ENCODE peak calls at places on chromosomes 11 and 22, in ten cellular contexts. One of them, this sample, is unnamed.

GRCh38 chr22:44358723-44359440 is 46.1 kb upstream of the SHISAL1 start:
- DNase-seq in CD4-positive, alpha-beta memory T cell: no peak
- DNase-seq in lower lobe of right lung: peak
- DNase-seq in A549: no peak
- DNase-seq in mesenchymal stem cell: no peak
- DNase-seq in GM23248: no peak
- DNase-seq in heart left ventricle: peak
- DNase-seq in IMR-90: no peak
- DNase-seq in colonic mucosa: no peak
- DNase-seq in adrenal gland: no peak
- DNase-seq in this sample: no peak

GRCh38 chr11:122978303-122978620 is 3.4 kb downstream of the BSX start:
- DNase-seq in CD4-positive, alpha-beta memory T cell: no peak
- DNase-seq in lower lobe of right lung: no peak
- DNase-seq in A549: no peak
- DNase-seq in mesenchymal stem cell: no peak
- DNase-seq in GM23248: no peak
- DNase-seq in heart left ventricle: no peak
- DNase-seq in IMR-90: no peak
- DNase-seq in colonic mucosa: no peak
- DNase-seq in adrenal gland: no peak
- DNase-seq in this sample: no peak

GRCh38 chr11:126334665-126335462 is 20.6 kb upstream of the ST3GAL4 start:
- DNase-seq in CD4-positive, alpha-beta memory T cell: no peak
- DNase-seq in lower lobe of right lung: no peak
- DNase-seq in A549: no peak
- DNase-seq in mesenchymal stem cell: peak
- DNase-seq in GM23248: peak
- DNase-seq in heart left ventricle: no peak
- DNase-seq in IMR-90: peak
- DNase-seq in colonic mucosa: no peak
- DNase-seq in adrenal gland: no peak
- DNase-seq in this sample: peak

GRCh38 chr11:125990244-125990643 is 44.4 kb downstream of the VSIG10L2 start:
- DNase-seq in CD4-positive, alpha-beta memory T cell: no peak
- DNase-seq in lower lobe of right lung: no peak
- DNase-seq in A549: no peak
- DNase-seq in mesenchymal stem cell: peak
- DNase-seq in GM23248: peak
- DNase-seq in heart left ventricle: peak
- DNase-seq in IMR-90: peak
- DNase-seq in colonic mucosa: no peak
- DNase-seq in adrenal gland: no peak
- DNase-seq in this sample: peak

GRCh38 chr11:6387811-6388599 is 2.3 kb upstream of the SMPD1 start:
- DNase-seq in CD4-positive, alpha-beta memory T cell: no peak
- DNase-seq in lower lobe of right lung: no peak
- DNase-seq in A549: no peak
- DNase-seq in mesenchymal stem cell: peak
- DNase-seq in GM23248: peak
- DNase-seq in heart left ventricle: no peak
- DNase-seq in IMR-90: peak
- DNase-seq in colonic mucosa: peak
- DNase-seq in adrenal gland: no peak
- DNase-seq in this sample: no peak

GRCh38 chr11:94658888-94659287 is 91.7 kb downstream of the PIWIL4 start:
- DNase-seq in CD4-positive, alpha-beta memory T cell: no peak
- DNase-seq in lower lobe of right lung: no peak
- DNase-seq in A549: no peak
- DNase-seq in mesenchymal stem cell: no peak
- DNase-seq in GM23248: no peak
- DNase-seq in heart left ventricle: no peak
- DNase-seq in IMR-90: no peak
- DNase-seq in colonic mucosa: no peak
- DNase-seq in adrenal gland: no peak
- DNase-seq in this sample: no peak

GRCh38 chr11:7204778-7205177 is 46.9 kb upstream of the SYT9 start:
- DNase-seq in CD4-positive, alpha-beta memory T cell: no peak
- DNase-seq in lower lobe of right lung: no peak
- DNase-seq in A549: no peak
- DNase-seq in mesenchymal stem cell: peak
- DNase-seq in GM23248: peak
- DNase-seq in heart left ventricle: no peak
- DNase-seq in IMR-90: no peak
- DNase-seq in colonic mucosa: no peak
- DNase-seq in adrenal gland: no peak
- DNase-seq in this sample: peak

GRCh38 chr11:19690885-19691284 is 21.8 kb upstream of the NAV2 start:
- DNase-seq in CD4-positive, alpha-beta memory T cell: no peak
- DNase-seq in lower lobe of right lung: no peak
- DNase-seq in A549: no peak
- DNase-seq in mesenchymal stem cell: no peak
- DNase-seq in GM23248: no peak
- DNase-seq in heart left ventricle: no peak
- DNase-seq in IMR-90: no peak
- DNase-seq in colonic mucosa: no peak
- DNase-seq in adrenal gland: no peak
- DNase-seq in this sample: no peak

GRCh38 chr11:122095950-122096942 is 19.8 kb downstream of the BLID start:
- DNase-seq in CD4-positive, alpha-beta memory T cell: no peak
- DNase-seq in lower lobe of right lung: no peak
- DNase-seq in A549: no peak
- DNase-seq in mesenchymal stem cell: peak
- DNase-seq in GM23248: peak
- DNase-seq in heart left ventricle: no peak
- DNase-seq in IMR-90: peak
- DNase-seq in colonic mucosa: no peak
- DNase-seq in adrenal gland: no peak
- DNase-seq in this sample: no peak

GRCh38 chr22:27097481-27097880 is 440.1 kb downstream of the MIAT start:
- DNase-seq in CD4-positive, alpha-beta memory T cell: no peak
- DNase-seq in lower lobe of right lung: no peak
- DNase-seq in A549: no peak
- DNase-seq in mesenchymal stem cell: no peak
- DNase-seq in GM23248: no peak
- DNase-seq in heart left ventricle: no peak
- DNase-seq in IMR-90: no peak
- DNase-seq in colonic mucosa: no peak
- DNase-seq in adrenal gland: no peak
- DNase-seq in this sample: no peak

GRCh38 chr11:95512682-95513081 is 276.9 kb downstream of the FAM76B start:
- DNase-seq in CD4-positive, alpha-beta memory T cell: no peak
- DNase-seq in lower lobe of right lung: no peak
- DNase-seq in A549: peak
- DNase-seq in mesenchymal stem cell: peak
- DNase-seq in GM23248: peak
- DNase-seq in heart left ventricle: peak
- DNase-seq in IMR-90: peak
- DNase-seq in colonic mucosa: peak
- DNase-seq in adrenal gland: peak
- DNase-seq in this sample: peak

GRCh38 chr22:40196628-40197027 is 18.9 kb downstream of the TNRC6B start:
- DNase-seq in CD4-positive, alpha-beta memory T cell: no peak
- DNase-seq in lower lobe of right lung: no peak
- DNase-seq in A549: peak
- DNase-seq in mesenchymal stem cell: peak
- DNase-seq in GM23248: peak
- DNase-seq in heart left ventricle: no peak
- DNase-seq in IMR-90: peak
- DNase-seq in colonic mucosa: no peak
- DNase-seq in adrenal gland: peak
- DNase-seq in this sample: peak

GRCh38 chr11:93741882-93742226 is 382 bp downstream of the C11orf54 start:
- DNase-seq in CD4-positive, alpha-beta memory T cell: no peak
- DNase-seq in lower lobe of right lung: no peak
- DNase-seq in A549: peak
- DNase-seq in mesenchymal stem cell: peak
- DNase-seq in GM23248: peak
- DNase-seq in heart left ventricle: no peak
- DNase-seq in IMR-90: peak
- DNase-seq in colonic mucosa: peak
- DNase-seq in adrenal gland: peak
- DNase-seq in this sample: no peak

GRCh38 chr11:68549789-68550484 is 89.4 kb downstream of the PPP6R3 start:
- DNase-seq in CD4-positive, alpha-beta memory T cell: no peak
- DNase-seq in lower lobe of right lung: no peak
- DNase-seq in A549: no peak
- DNase-seq in mesenchymal stem cell: no peak
- DNase-seq in GM23248: peak
- DNase-seq in heart left ventricle: no peak
- DNase-seq in IMR-90: no peak
- DNase-seq in colonic mucosa: no peak
- DNase-seq in adrenal gland: no peak
- DNase-seq in this sample: peak

GRCh38 chr11:34313099-34313517 is 44.7 kb downstream of the ABTB2 start:
- DNase-seq in CD4-positive, alpha-beta memory T cell: peak
- DNase-seq in lower lobe of right lung: no peak
- DNase-seq in A549: no peak
- DNase-seq in mesenchymal stem cell: no peak
- DNase-seq in GM23248: peak
- DNase-seq in heart left ventricle: peak
- DNase-seq in IMR-90: no peak
- DNase-seq in colonic mucosa: no peak
- DNase-seq in adrenal gland: no peak
- DNase-seq in this sample: no peak

GRCh38 chr11:34308049-34308692 is 49.6 kb downstream of the ABTB2 start:
- DNase-seq in CD4-positive, alpha-beta memory T cell: no peak
- DNase-seq in lower lobe of right lung: no peak
- DNase-seq in A549: no peak
- DNase-seq in mesenchymal stem cell: no peak
- DNase-seq in GM23248: peak
- DNase-seq in heart left ventricle: no peak
- DNase-seq in IMR-90: peak
- DNase-seq in colonic mucosa: no peak
- DNase-seq in adrenal gland: no peak
- DNase-seq in this sample: no peak

GRCh38 chr11:34311126-34311525 is 46.7 kb downstream of the ABTB2 start:
- DNase-seq in CD4-positive, alpha-beta memory T cell: no peak
- DNase-seq in lower lobe of right lung: no peak
- DNase-seq in A549: no peak
- DNase-seq in mesenchymal stem cell: no peak
- DNase-seq in GM23248: no peak
- DNase-seq in heart left ventricle: peak
- DNase-seq in IMR-90: no peak
- DNase-seq in colonic mucosa: no peak
- DNase-seq in adrenal gland: no peak
- DNase-seq in this sample: no peak

GRCh38 chr11:34308821-34309585 is 48.8 kb downstream of the ABTB2 start:
- DNase-seq in CD4-positive, alpha-beta memory T cell: no peak
- DNase-seq in lower lobe of right lung: peak
- DNase-seq in A549: no peak
- DNase-seq in mesenchymal stem cell: no peak
- DNase-seq in GM23248: peak
- DNase-seq in heart left ventricle: no peak
- DNase-seq in IMR-90: no peak
- DNase-seq in colonic mucosa: no peak
- DNase-seq in adrenal gland: no peak
- DNase-seq in this sample: no peak

GRCh38 chr11:34309970-34310369 is 47.8 kb downstream of the ABTB2 start:
- DNase-seq in CD4-positive, alpha-beta memory T cell: no peak
- DNase-seq in lower lobe of right lung: no peak
- DNase-seq in A549: no peak
- DNase-seq in mesenchymal stem cell: no peak
- DNase-seq in GM23248: no peak
- DNase-seq in heart left ventricle: no peak
- DNase-seq in IMR-90: no peak
- DNase-seq in colonic mucosa: no peak
- DNase-seq in adrenal gland: no peak
- DNase-seq in this sample: no peak
- H3K27ac ChIP-seq in CD4-positive, alpha-beta memory T cell: no peak
- H3K27ac ChIP-seq in lower lobe of right lung: no peak
- H3K27ac ChIP-seq in A549: no peak
- H3K27ac ChIP-seq in mesenchymal stem cell: no peak
- H3K27ac ChIP-seq in GM23248: no peak
- H3K27ac ChIP-seq in heart left ventricle: no peak
- H3K27ac ChIP-seq in IMR-90: no peak
- H3K27ac ChIP-seq in colonic mucosa: no peak
- H3K27ac ChIP-seq in adrenal gland: no peak
- H3K27ac ChIP-seq in this sample: no peak

GRCh38 chr22:24494182-24494534 is 974 bp upstream of the UPB1 start:
- DNase-seq in CD4-positive, alpha-beta memory T cell: no peak
- DNase-seq in lower lobe of right lung: no peak
- DNase-seq in A549: no peak
- DNase-seq in mesenchymal stem cell: no peak
- DNase-seq in GM23248: no peak
- DNase-seq in heart left ventricle: no peak
- DNase-seq in IMR-90: no peak
- DNase-seq in colonic mucosa: no peak
- DNase-seq in adrenal gland: no peak
- DNase-seq in this sample: no peak
- H3K4me3 ChIP-seq in CD4-positive, alpha-beta memory T cell: no peak
- H3K4me3 ChIP-seq in lower lobe of right lung: peak
- H3K4me3 ChIP-seq in A549: no peak
- H3K4me3 ChIP-seq in mesenchymal stem cell: peak
- H3K4me3 ChIP-seq in GM23248: peak
- H3K4me3 ChIP-seq in heart left ventricle: peak
- H3K4me3 ChIP-seq in IMR-90: no peak
- H3K4me3 ChIP-seq in colonic mucosa: no peak
- H3K4me3 ChIP-seq in adrenal gland: no peak
- H3K4me3 ChIP-seq in this sample: peak

DNA sequence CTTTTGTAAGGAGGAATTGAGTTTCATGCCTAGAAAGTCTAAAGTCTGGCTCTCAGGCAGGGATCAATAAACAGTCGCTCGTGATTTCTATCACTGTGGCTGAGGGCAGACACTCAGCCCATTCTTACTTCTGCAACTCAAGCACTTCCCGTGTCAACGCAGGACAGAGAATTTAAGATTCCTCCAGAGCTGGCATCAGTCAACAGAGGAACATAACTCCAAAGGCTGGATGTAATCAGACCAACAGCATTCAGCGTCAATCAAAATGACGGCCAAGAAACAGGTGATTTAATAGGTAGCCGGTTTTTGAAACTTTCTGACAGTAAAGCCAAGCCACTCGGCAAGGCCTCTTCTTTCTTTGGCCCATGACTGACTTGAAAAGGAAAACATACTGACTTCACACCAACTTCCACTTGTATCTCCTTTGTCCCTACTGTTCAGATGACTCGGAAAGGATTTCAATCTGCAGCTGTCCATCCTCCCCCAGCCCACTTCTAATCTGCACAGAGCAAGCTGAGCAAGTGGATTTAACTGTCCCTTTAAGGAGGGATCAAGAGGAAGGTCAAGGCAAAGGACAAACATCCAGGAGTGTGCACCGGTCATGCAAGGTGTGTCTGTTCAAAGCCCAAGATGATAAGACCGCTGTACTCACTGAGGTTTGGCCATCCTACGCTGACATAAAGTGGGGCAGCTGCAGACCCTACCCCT is 9.5 kb downstream of the VPS37C start:
- DNase-seq in CD4-positive, alpha-beta memory T cell: no peak
- DNase-seq in lower lobe of right lung: no peak
- DNase-seq in A549: no peak
- DNase-seq in mesenchymal stem cell: no peak
- DNase-seq in GM23248: no peak
- DNase-seq in heart left ventricle: no peak
- DNase-seq in IMR-90: no peak
- DNase-seq in colonic mucosa: no peak
- DNase-seq in adrenal gland: no peak
- DNase-seq in this sample: no peak
- H3K27ac ChIP-seq in CD4-positive, alpha-beta memory T cell: no peak
- H3K27ac ChIP-seq in lower lobe of right lung: no peak
- H3K27ac ChIP-seq in A549: no peak
- H3K27ac ChIP-seq in mesenchymal stem cell: peak
- H3K27ac ChIP-seq in GM23248: no peak
- H3K27ac ChIP-seq in heart left ventricle: peak
- H3K27ac ChIP-seq in IMR-90: no peak
- H3K27ac ChIP-seq in colonic mucosa: peak
- H3K27ac ChIP-seq in adrenal gland: no peak
- H3K27ac ChIP-seq in this sample: no peak

GRCh38 chr11:120326845-120327281 is 1.8 kb downstream of the TLCD5 start:
- DNase-seq in CD4-positive, alpha-beta memory T cell: no peak
- DNase-seq in lower lobe of right lung: no peak
- DNase-seq in A549: no peak
- DNase-seq in mesenchymal stem cell: peak
- DNase-seq in GM23248: no peak
- DNase-seq in heart left ventricle: no peak
- DNase-seq in IMR-90: peak
- DNase-seq in colonic mucosa: no peak
- DNase-seq in adrenal gland: no peak
- DNase-seq in this sample: peak
- H3K4me3 ChIP-seq in CD4-positive, alpha-beta memory T cell: no peak
- H3K4me3 ChIP-seq in lower lobe of right lung: no peak
- H3K4me3 ChIP-seq in A549: no peak
- H3K4me3 ChIP-seq in mesenchymal stem cell: no peak
- H3K4me3 ChIP-seq in GM23248: peak
- H3K4me3 ChIP-seq in heart left ventricle: peak
- H3K4me3 ChIP-seq in IMR-90: no peak
- H3K4me3 ChIP-seq in colonic mucosa: no peak
- H3K4me3 ChIP-seq in adrenal gland: no peak
- H3K4me3 ChIP-seq in this sample: no peak